ENCODE peak calls at places on chromosomes 4 and X, in four cellular contexts. A is HCT116, H is SK-N-SH, T is GM12878. D is an unnamed sample.

GRCh38 chr4:20426028-20426427 is 174.3 kb downstream of the SLIT2 start:
- DNase-seq in A (no peak), H (no peak), T (no peak), D (no peak)

GRCh38 chrX:10556405-10556804 is 64.0 kb downstream of the MID1 start:
- DNase-seq in A (no peak), H (no peak), T (no peak), D (no peak)

GRCh38 chr4:17189322-17189721 is 290.9 kb upstream of the LDB2 start:
- DNase-seq in A (no peak), H (no peak), T (no peak), D (no peak)

GRCh38 chrX:30246769-30247489 is at the start of gene MAGEB1:
- DNase-seq in A (peak), H (peak), T (no peak), D (no peak)

GRCh38 chr4:40576651-40577480 is 52.8 kb downstream of the RBM47 start:
- DNase-seq in A (peak), H (no peak), T (peak), D (peak)

GRCh38 chr4:108166441-108167315 is 2.1 kb downstream of the LEF1 start:
- DNase-seq in A (no peak), H (peak), T (no peak), D (peak)

GRCh38 chrX:135477576-135477975 is 42.9 kb upstream of the INTS6L start:
- DNase-seq in A (peak), H (peak), T (no peak), D (peak)

GRCh38 chrX:49704692-49705404 is 9.1 kb upstream of the PAGE1 start:
- DNase-seq in A (no peak), H (no peak), T (no peak), D (no peak)

GRCh38 chrX:69074726-69075125 is 90.5 kb downstream of the PJA1 start:
- DNase-seq in A (no peak), H (no peak), T (no peak), D (no peak)

GRCh38 chr4:145132521-145133098 is 34.5 kb downstream of the ABCE1 start:
- DNase-seq in A (no peak), H (no peak), T (peak), D (no peak)
- TF ChIP-seq JUND in A (no peak), H (no peak), T (no peak), D (no peak)

GRCh38 chrX:106698693-106699092 is 27.8 kb upstream of the RNF128 start:
- DNase-seq in A (no peak), H (no peak), T (no peak), D (no peak)
- TF ChIP-seq JUND in A (no peak), H (no peak), T (no peak), D (no peak)

GRCh38 chr4:74738756-74739155 is 55.6 kb downstream of the BTC start:
- DNase-seq in A (no peak), H (no peak), T (no peak), D (no peak)

GRCh38 chr4:74734995-74735394 is 59.3 kb downstream of the BTC start:
- DNase-seq in A (no peak), H (no peak), T (no peak), D (no peak)

DNA sequence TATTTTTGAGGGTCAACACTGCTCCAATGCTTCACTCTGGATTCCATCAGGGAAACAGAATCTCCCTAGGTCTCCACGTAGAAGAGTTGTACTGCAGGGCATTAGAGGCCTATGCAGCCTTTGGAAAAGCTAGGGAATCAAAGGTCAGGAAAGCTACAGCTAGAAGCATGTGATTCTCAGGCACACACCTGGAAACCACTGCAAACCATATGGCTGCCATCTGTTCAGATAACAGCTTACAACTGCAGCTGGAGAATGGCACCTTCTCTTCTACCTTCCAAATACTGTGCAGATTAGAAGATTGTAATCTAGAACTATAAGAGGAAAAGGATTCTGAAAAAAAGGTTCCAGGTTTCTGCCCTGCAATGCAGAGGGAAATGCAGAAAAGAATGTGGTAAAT is 60.6 kb downstream of the BTC start:
- DNase-seq in A (no peak), H (no peak), T (no peak), D (no peak)
- TF ChIP-seq JUND in A (no peak), H (no peak), T (no peak), D (no peak)

GRCh38 chr4:10085386-10085785 is 31.2 kb downstream of the WDR1 start:
- DNase-seq in A (no peak), H (peak), T (no peak), D (no peak)
- TF ChIP-seq JUND in A (no peak), H (no peak), T (no peak), D (no peak)

GRCh38 chrX:33210156-33210555 is 1.2 kb downstream of the DMD start:
- DNase-seq in A (no peak), H (no peak), T (no peak), D (no peak)

GRCh38 chrX:33204889-33205288 is 6.5 kb downstream of the DMD start:
- DNase-seq in A (no peak), H (no peak), T (no peak), D (no peak)

GRCh38 chrX:33211356-33212254 is at the start of gene DMD:
- DNase-seq in A (no peak), H (no peak), T (no peak), D (no peak)

GRCh38 chrX:33205321-33205720 is 6.0 kb downstream of the DMD start:
- DNase-seq in A (no peak), H (no peak), T (no peak), D (no peak)

GRCh38 chrX:33207056-33207455 is 4.3 kb downstream of the DMD start:
- DNase-seq in A (no peak), H (no peak), T (no peak), D (no peak)
- TF ChIP-seq JUND in A (no peak), H (no peak), T (no peak), D (no peak)

DNA sequence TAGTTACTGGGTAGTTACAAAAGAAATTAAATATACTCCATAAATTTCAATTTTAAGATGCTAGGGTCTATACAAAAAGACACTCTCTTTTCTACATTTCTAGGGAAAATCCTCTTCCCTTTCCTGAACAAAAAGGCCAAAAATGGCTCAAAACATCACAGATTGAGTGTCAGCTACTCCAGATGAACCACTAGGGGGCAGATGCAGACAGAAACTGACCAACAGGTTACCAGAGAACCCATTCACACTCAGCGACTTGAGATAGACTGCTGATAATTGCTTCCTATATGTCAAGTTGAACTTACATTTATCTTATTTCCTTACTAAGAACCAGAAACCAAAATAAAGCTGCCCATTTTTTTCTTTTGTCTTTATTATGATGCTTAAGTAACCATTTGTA is 83.4 kb upstream of the MID1IP1 start:
- DNase-seq in A (peak), H (peak), T (no peak), D (peak)
- TF ChIP-seq JUND in A (no peak), H (no peak), T (no peak), D (no peak)

DNA sequence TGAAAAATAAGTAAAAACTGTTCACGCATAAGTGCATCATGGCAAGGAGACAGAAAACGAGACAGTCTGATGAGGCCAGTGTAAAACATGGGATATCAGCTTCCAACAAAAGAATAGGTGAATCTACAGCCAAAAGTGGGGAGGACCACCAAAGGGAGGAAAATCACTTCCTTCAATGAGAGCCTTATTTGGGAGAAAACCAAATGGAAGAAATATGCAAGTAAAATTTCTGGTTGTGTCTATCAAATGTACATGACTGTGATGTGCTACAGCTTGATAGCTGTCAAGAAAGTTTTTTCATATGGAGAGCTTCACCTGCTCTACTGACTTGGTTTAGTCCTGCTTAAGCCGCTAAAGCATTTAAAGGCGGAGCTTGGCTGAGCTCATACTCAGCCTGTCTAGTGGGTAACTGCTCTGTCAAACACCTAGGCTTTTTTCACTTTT is 66.2 kb downstream of the MAGEA1 start:
- DNase-seq in A (no peak), H (no peak), T (no peak), D (peak)
- TF ChIP-seq JUND in A (peak), H (no peak), T (no peak), D (no peak)

DNA sequence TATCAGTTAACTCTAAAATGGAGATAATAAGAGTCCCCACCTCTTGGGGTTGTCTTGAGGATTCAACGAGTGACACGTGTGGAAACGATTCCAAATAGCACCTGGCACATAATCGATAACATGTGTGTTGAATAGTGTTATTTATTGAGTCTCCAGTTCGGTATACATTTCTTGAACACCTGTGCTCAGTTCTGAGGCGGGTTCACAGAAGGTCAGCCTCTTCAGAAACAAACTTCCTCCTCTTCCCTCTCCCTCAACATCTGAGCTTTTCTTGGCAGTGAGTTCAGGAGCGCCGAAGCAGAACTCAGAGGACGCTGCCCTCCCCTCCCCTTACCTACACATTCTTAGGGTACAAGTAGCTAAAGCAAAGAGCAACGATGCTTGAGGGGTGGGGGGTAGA is 934 bp downstream of the PDHA1 start:
- DNase-seq in A (no peak), H (no peak), T (no peak), D (no peak)
- TF ChIP-seq JUND in A (no peak), H (no peak), T (no peak), D (no peak)

GRCh38 chr4:155208258-155209054 is at the start of gene NPY2R:
- DNase-seq in A (no peak), H (peak), T (no peak), D (no peak)
- TF ChIP-seq JUND in A (no peak), H (no peak), T (no peak), D (no peak)

D was measured in T47D.